ENCODE peak calls at places on chromosomes 13 and 19, in ten cellular contexts. Y is ovary, P is A549, O is upper lobe of left lung, S is suprapubic skin, G is K562, K is transverse colon, I is stomach, C is tibial nerve, F is HepG2. U is an unnamed sample.

GRCh38 chr13:27924529-27925141 is 4.8 kb downstream of the PDX1 start:
- DNase-seq in P (no peak), G (no peak), Y (no peak), I (no peak), O (peak), K (no peak), C (no peak), S (no peak), F (no peak), U (no peak)

GRCh38 chr13:111216166-111216960 is 101.3 kb downstream of the ARHGEF7 start:
- DNase-seq in K (peak), F (peak), Y (peak), S (no peak), C (peak), G (peak), I (peak), P (peak), O (peak), U (peak)

GRCh38 chr19:48218964-48219363 is 36.7 kb downstream of the CARD8 start:
- DNase-seq in K (no peak), S (no peak), G (no peak), O (no peak), C (no peak), F (no peak), Y (no peak), I (no peak), P (no peak), U (no peak)

GRCh38 chr13:98778749-98779148 is 26.3 kb upstream of the SLC15A1 start:
- DNase-seq in S (no peak), P (no peak), F (no peak), G (no peak), Y (no peak), K (no peak), O (no peak), C (no peak), I (no peak), U (no peak)

GRCh38 chr19:1807695-1808394 is 4.2 kb downstream of the ATP8B3 start:
- DNase-seq in S (peak), C (no peak), O (peak), K (no peak), G (no peak), P (no peak), F (no peak), I (no peak), Y (no peak), U (no peak)

GRCh38 chr19:49749055-49749716 is 13.9 kb downstream of the TSKS start:
- DNase-seq in I (no peak), G (no peak), F (no peak), P (peak), Y (no peak), S (no peak), K (no peak), O (no peak), C (no peak), U (peak)

GRCh38 chr19:6318772-6319171 is 14.6 kb downstream of the ACER1 start:
- DNase-seq in I (no peak), S (no peak), Y (no peak), F (no peak), C (no peak), K (no peak), O (no peak), G (no peak), P (peak), U (no peak)

GRCh38 chr13:102555914-102556553 is 40.8 kb upstream of the TPP2 start:
- DNase-seq in F (peak), G (peak), S (no peak), O (no peak), K (no peak), Y (no peak), I (no peak), P (peak), C (no peak), U (peak)

GRCh38 chr13:23655321-23655720 is 85.1 kb downstream of the TNFRSF19 start:
- DNase-seq in S (no peak), G (no peak), K (no peak), P (no peak), C (no peak), Y (no peak), I (no peak), F (no peak), O (no peak), U (no peak)

GRCh38 chr13:23657056-23657455 is 86.8 kb downstream of the TNFRSF19 start:
- DNase-seq in C (no peak), Y (no peak), S (no peak), I (no peak), K (no peak), F (no peak), G (no peak), P (no peak), O (no peak), U (peak)

GRCh38 chr13:23660249-23660648 is 90.0 kb downstream of the TNFRSF19 start:
- DNase-seq in S (no peak), K (no peak), F (no peak), I (no peak), P (no peak), O (no peak), G (no peak), C (no peak), Y (no peak), U (no peak)

GRCh38 chr13:23656637-23657036 is 86.4 kb downstream of the TNFRSF19 start:
- DNase-seq in K (no peak), O (no peak), I (no peak), C (no peak), G (no peak), Y (no peak), P (no peak), S (no peak), F (peak), U (peak)

GRCh38 chr13:23658929-23659541 is 88.8 kb downstream of the TNFRSF19 start:
- DNase-seq in F (no peak), I (no peak), O (peak), P (no peak), C (no peak), Y (no peak), S (no peak), G (no peak), K (peak), U (no peak)
- TF ChIP-seq EP300 in F (no peak), I (no peak), O (no peak), P (no peak), C (no peak), Y (no peak), S (no peak), G (no peak), K (no peak), U (no peak)

GRCh38 chr19:4580021-4580901 is 20.8 kb upstream of the SEMA6B start:
- DNase-seq in Y (no peak), P (no peak), G (peak), O (peak), K (no peak), S (no peak), I (no peak), F (no peak), C (no peak), U (peak)
- TF ChIP-seq EP300 in Y (no peak), P (no peak), G (no peak), O (no peak), K (no peak), S (no peak), I (no peak), F (no peak), C (no peak), U (no peak)

GRCh38 chr19:40741527-40742390 is 8.5 kb downstream of the ACTMAP start:
- DNase-seq in O (no peak), F (no peak), K (no peak), I (no peak), G (no peak), S (no peak), Y (no peak), C (no peak), P (no peak), U (no peak)

GRCh38 chr19:40739030-40739839 is 11.0 kb downstream of the ACTMAP start:
- DNase-seq in S (no peak), G (no peak), C (no peak), K (no peak), Y (no peak), I (no peak), P (no peak), F (no peak), O (peak), U (no peak)

GRCh38 chr19:40742477-40742876 is 7.8 kb downstream of the ACTMAP start:
- DNase-seq in K (no peak), G (no peak), C (no peak), P (no peak), S (no peak), F (no peak), Y (no peak), I (no peak), O (peak), U (no peak)

GRCh38 chr19:40739871-40740703 is 10.2 kb downstream of the ACTMAP start:
- DNase-seq in F (no peak), I (no peak), P (no peak), K (no peak), C (no peak), S (no peak), G (no peak), Y (no peak), O (peak), U (no peak)

GRCh38 chr19:40740747-40741146 is 9.5 kb downstream of the ACTMAP start:
- DNase-seq in I (no peak), G (no peak), F (no peak), O (no peak), Y (no peak), S (peak), C (peak), K (no peak), P (no peak), U (no peak)
- TF ChIP-seq EP300 in I (no peak), G (no peak), F (no peak), O (no peak), Y (no peak), S (no peak), C (no peak), K (no peak), P (no peak), U (no peak)

GRCh38 chr13:71797487-71797886 is 69.5 kb downstream of the DACH1 start:
- DNase-seq in Y (no peak), S (no peak), K (no peak), I (no peak), G (no peak), F (no peak), C (no peak), P (no peak), O (no peak), U (no peak)
- TF ChIP-seq EP300 in Y (no peak), S (no peak), K (no peak), I (no peak), G (no peak), F (no peak), C (no peak), P (no peak), O (no peak), U (no peak)

GRCh38 chr19:56141416-56141992 is 417 bp downstream of the ZNF444 start:
- DNase-seq in F (no peak), O (no peak), I (no peak), S (no peak), K (peak), P (no peak), G (no peak), Y (no peak), C (no peak), U (no peak)

GRCh38 chr19:56142897-56143434 is 1.9 kb downstream of the ZNF444 start:
- DNase-seq in S (no peak), I (no peak), G (no peak), K (no peak), C (no peak), P (no peak), Y (no peak), F (no peak), O (no peak), U (no peak)

GRCh38 chr19:56144396-56144795 is 3.3 kb downstream of the ZNF444 start:
- DNase-seq in Y (no peak), F (no peak), K (no peak), I (no peak), S (no peak), P (no peak), G (no peak), C (no peak), O (no peak), U (no peak)

GRCh38 chr19:56140583-56141415 is at the start of gene ZNF444:
- DNase-seq in F (peak), K (peak), Y (peak), O (peak), P (peak), I (peak), C (peak), S (peak), G (peak), U (peak)

DNA sequence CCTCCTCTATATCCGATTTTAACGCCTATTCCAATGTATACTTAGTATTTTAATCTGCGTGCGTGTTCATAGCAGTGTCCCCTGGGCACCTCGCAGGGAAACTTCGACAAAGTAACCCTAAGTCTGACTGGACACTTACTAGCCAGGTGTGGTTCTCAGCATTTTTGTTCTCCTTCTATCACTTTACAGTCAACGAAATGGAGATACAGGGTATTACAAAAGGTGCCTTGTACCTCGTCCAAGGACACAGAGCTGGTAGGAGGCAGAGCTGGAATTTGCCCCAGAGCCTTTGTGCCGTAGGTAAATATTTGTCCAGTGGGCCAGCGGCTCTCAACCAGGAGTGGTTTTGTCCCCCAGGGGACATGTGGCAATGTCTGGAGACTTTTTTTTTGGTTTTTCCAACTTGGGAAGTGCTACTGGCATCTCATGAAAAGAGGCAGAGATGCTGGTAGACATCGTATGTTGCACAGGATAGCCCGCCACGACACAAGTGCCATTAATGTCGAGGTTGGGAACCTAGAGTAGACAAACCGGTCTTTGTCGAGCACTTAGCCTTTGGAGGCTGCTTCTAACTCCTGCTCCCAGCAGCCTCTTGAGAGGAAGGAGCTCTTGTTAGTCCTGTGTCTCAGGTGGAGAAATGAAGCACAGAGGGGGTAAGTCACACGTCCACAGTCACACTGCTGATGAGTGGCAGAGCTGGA is 1.1 kb downstream of the ZNF444 start:
- DNase-seq in K (peak), F (peak), P (no peak), C (no peak), Y (no peak), S (no peak), O (no peak), G (no peak), I (peak), U (no peak)
- TF ChIP-seq EP300 in K (no peak), F (peak), P (no peak), C (no peak), Y (no peak), S (no peak), O (no peak), G (no peak), I (no peak), U (no peak)